ENCODE peak calls at places on chromosomes 6 and 20, in eight cellular contexts. F is cardiac fibroblast, J is foreskin fibroblast, R is uterus, Y is psoas muscle, K is cardiac muscle cell, B is A549, Z is GM12865. M is an unnamed sample.

GRCh38 chr6:88548891-88549505 is 382.9 kb upstream of the CNR1 start:
- DNase-seq in F (peak; percentile 8), J (peak; percentile 2), R (no peak), Y (no peak), K (no peak), B (no peak), Z (no peak), M (no peak)

GRCh38 chr6:138774370-138774769 is 801 bp downstream of the CCDC28A start:
- DNase-seq in F (no peak), J (no peak), R (no peak), Y (no peak), K (peak; percentile 17), B (no peak), Z (no peak), M (no peak)

GRCh38 chr6:137724495-137725211 is 142.4 kb upstream of the TNFAIP3 start:
- DNase-seq in F (no peak), J (no peak), R (no peak), Y (peak; percentile 57), K (no peak), B (no peak), Z (no peak), M (no peak)

GRCh38 chr6:169933839-169934698 is 182.6 kb downstream of the ERMARD start:
- DNase-seq in F (no peak), J (peak; percentile 42), R (peak; percentile 73), Y (peak; percentile 85), K (peak; percentile 52), B (no peak), Z (no peak), M (no peak)

GRCh38 chr6:119476554-119476953 is 127.0 kb upstream of the MAN1A1 start:
- DNase-seq in F (no peak), J (peak; percentile 37), R (no peak), Y (no peak), K (no peak), B (no peak), Z (peak; percentile 42), M (no peak)

GRCh38 chr20:56343861-56344381 is 14.9 kb upstream of the FAM210B start:
- DNase-seq in F (peak; percentile 46), J (peak; percentile 76), R (no peak), Y (no peak), K (peak; percentile 55), B (peak; percentile 59), Z (peak; percentile 53), M (peak; percentile 61)

GRCh38 chr6:127539292-127539691 is 20.2 kb upstream of the MTCL3 start:
- DNase-seq in F (peak; percentile 59), J (peak; percentile 35), R (no peak), Y (no peak), K (peak; percentile 48), B (no peak), Z (no peak), M (no peak)

GRCh38 chr20:22353586-22353985 is 230.8 kb downstream of the FOXA2 start:
- DNase-seq in F (no peak), J (no peak), R (no peak), Y (no peak), K (no peak), B (peak; percentile 37), Z (no peak), M (no peak)

GRCh38 chr6:13669476-13669875 is 42.2 kb downstream of the RANBP9 start:
- DNase-seq in F (no peak), J (no peak), R (no peak), Y (no peak), K (no peak), B (no peak), Z (no peak), M (no peak)

GRCh38 chr20:31816221-31816620 is 2.9 kb upstream of the MYLK2 start:
- DNase-seq in F (no peak), J (no peak), R (no peak), Y (no peak), K (no peak), B (no peak), Z (no peak), M (no peak)

GRCh38 chr20:13226367-13226766 is 5.3 kb downstream of the ISM1 start:
- DNase-seq in F (no peak), J (no peak), R (no peak), Y (no peak), K (no peak), B (no peak), Z (no peak), M (no peak)

GRCh38 chr20:3406481-3407425 is 716 bp downstream of the DNAAF9 start:
- DNase-seq in F (peak; percentile 79), J (peak; percentile 76), R (peak; percentile 46), Y (peak; percentile 75), K (peak; percentile 67), B (no peak), Z (no peak), M (no peak)

GRCh38 chr6:44064948-44065272 is 62.3 kb downstream of the MRPL14 start:
- DNase-seq in F (no peak), J (no peak), R (no peak), Y (no peak), K (no peak), B (no peak), Z (no peak), M (no peak)

GRCh38 chr20:2631228-2631627 is 21.2 kb upstream of the NOP56 start:
- DNase-seq in F (peak; percentile 22), J (peak; percentile 41), R (no peak), Y (no peak), K (peak; percentile 13), B (peak; percentile 33), Z (no peak), M (no peak)

GRCh38 chr6:70369332-70369950 is 43.9 kb upstream of the FAM135A start:
- DNase-seq in F (peak; percentile 82), J (peak; percentile 85), R (peak; percentile 50), Y (peak; percentile 78), K (peak; percentile 76), B (peak; percentile 62), Z (peak; percentile 73), M (peak; percentile 39)

GRCh38 chr6:36387440-36388303 is at the start of gene ETV7:
- DNase-seq in F (peak; percentile 11), J (peak; percentile 50), R (peak; percentile 25), Y (no peak), K (peak; percentile 30), B (no peak), Z (peak; percentile 52), M (no peak)

GRCh38 chr6:8941578-8941977 is 506.2 kb upstream of the SLC35B3 start:
- DNase-seq in F (no peak), J (peak; percentile 48), R (no peak), Y (no peak), K (no peak), B (no peak), Z (no peak), M (no peak)

GRCh38 chr6:39361657-39362486 is 39.4 kb upstream of the KCNK16 start:
- DNase-seq in F (peak; percentile 71), J (peak; percentile 85), R (peak; percentile 47), Y (peak; percentile 73), K (peak; percentile 75), B (peak; percentile 51), Z (peak; percentile 68), M (peak; percentile 62)

GRCh38 chr6:39363280-39363679 is 40.8 kb upstream of the KCNK16 start:
- DNase-seq in F (no peak), J (no peak), R (no peak), Y (no peak), K (no peak), B (no peak), Z (no peak), M (no peak)

GRCh38 chr6:39360378-39360777 is 37.9 kb upstream of the KCNK16 start:
- DNase-seq in F (no peak), J (no peak), R (no peak), Y (no peak), K (no peak), B (no peak), Z (no peak), M (no peak)

GRCh38 chr6:39365281-39366074 is 43.0 kb upstream of the KCNK16 start:
- DNase-seq in F (peak; percentile 65), J (peak; percentile 74), R (no peak), Y (no peak), K (peak; percentile 38), B (no peak), Z (no peak), M (no peak)

GRCh38 chr6:39362487-39362865 is 40.0 kb upstream of the KCNK16 start:
- DNase-seq in F (peak; percentile 38), J (peak; percentile 61), R (no peak), Y (no peak), K (no peak), B (no peak), Z (no peak), M (no peak)
- TF ChIP-seq CTCF in F (peak; percentile 8), J (peak; percentile 7), R (no peak), Y (no peak), K (no peak), B (no peak), Z (peak; percentile 13), M (no peak)

GRCh38 chr20:17536944-17537444 is 5.8 kb upstream of the BFSP1 start:
- DNase-seq in F (peak; percentile 85), J (peak; percentile 88), R (peak; percentile 82), Y (peak; percentile 63), K (peak; percentile 86), B (peak; percentile 90), Z (peak; percentile 81), M (peak; percentile 59)
- TF ChIP-seq CTCF in F (peak; percentile 96), J (peak; percentile 97), R (peak; percentile 98), Y (peak; percentile 92), K (peak; percentile 88), B (peak; percentile 99), Z (peak; percentile 80), M (peak; percentile 89)

DNA sequence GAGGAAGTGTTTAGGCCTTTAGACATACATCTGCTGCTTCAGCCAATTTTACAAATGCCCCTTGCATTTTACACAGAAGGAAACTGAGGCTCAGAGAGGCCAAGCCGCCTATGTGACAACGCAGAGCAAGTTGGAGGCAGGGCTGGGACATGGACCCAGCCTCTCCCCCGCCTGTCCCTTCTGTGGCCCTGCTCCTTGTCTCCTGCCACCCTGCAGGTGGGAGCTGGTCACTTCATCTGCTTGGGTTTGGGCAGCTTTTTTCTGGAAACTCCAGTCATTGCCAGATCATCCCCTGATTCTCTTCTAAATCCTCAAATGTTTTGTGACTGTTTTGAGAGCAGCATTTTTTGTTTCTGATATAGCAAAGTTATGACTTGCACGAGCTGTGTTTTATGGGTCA is 68.9 kb downstream of the DLGAP4 start:
- DNase-seq in F (no peak), J (no peak), R (no peak), Y (no peak), K (no peak), B (no peak), Z (no peak), M (no peak)
- TF ChIP-seq CTCF in F (no peak), J (no peak), R (no peak), Y (no peak), K (no peak), B (no peak), Z (no peak), M (no peak)

GRCh38 chr6:144882425-144882824 is 597.3 kb downstream of the UTRN start:
- DNase-seq in F (no peak), J (no peak), R (no peak), Y (no peak), K (no peak), B (no peak), Z (no peak), M (no peak)

GRCh38 chr6:144885817-144886216 is 600.7 kb downstream of the UTRN start:
- DNase-seq in F (no peak), J (no peak), R (no peak), Y (no peak), K (no peak), B (no peak), Z (no peak), M (no peak)

GRCh38 chr6:144879436-144879835 is 594.3 kb downstream of the UTRN start:
- DNase-seq in F (no peak), J (peak; percentile 59), R (no peak), Y (no peak), K (peak; percentile 8), B (peak; percentile 11), Z (no peak), M (no peak)

GRCh38 chr6:144886682-144887081 is 601.5 kb downstream of the UTRN start:
- DNase-seq in F (no peak), J (no peak), R (no peak), Y (no peak), K (no peak), B (no peak), Z (no peak), M (no peak)

GRCh38 chr6:144883915-144884314 is 598.8 kb downstream of the UTRN start:
- DNase-seq in F (no peak), J (no peak), R (no peak), Y (no peak), K (no peak), B (no peak), Z (no peak), M (no peak)
- TF ChIP-seq CTCF in F (no peak), J (no peak), R (no peak), Y (no peak), K (no peak), B (no peak), Z (no peak), M (no peak)

M was measured in progenitor cell of endocrine pancreas.